ENCODE peak calls at places on chromosomes 2 and 18, in nine cellular contexts. One of them, this sample, is unnamed.

GRCh38 chr18:63292844-63293683 is 26.5 kb downstream of the BCL2 start:
- DNase-seq in AG08395: no peak
- DNase-seq in activated naive CD4-positive, alpha-beta T cell treated with anti-CD3 and anti-CD28 coated beads, Interleukin-2, amount 10 ng/mL, durations not matched to agents 7 days and 5 days: no peak
- DNase-seq in activated CD8-positive, alpha-beta memory T cell treated with anti-CD3 and anti-CD28 coated beads for 24 hours: no peak
- DNase-seq in NCI-H2081 treated with DMSO at 0.1 percent for 48 hours: no peak
- DNase-seq in ELF-1: no peak
- DNase-seq in AG04449: no peak
- DNase-seq in dermis blood vessel endothelial cell: no peak
- DNase-seq in IMR-90: no peak
- DNase-seq in this sample: no peak

GRCh38 chr2:66984864-66985263 is 412.3 kb upstream of the ETAA1 start:
- DNase-seq in AG04449: no peak
- DNase-seq in AG08395: no peak
- DNase-seq in activated naive CD4-positive, alpha-beta T cell treated with anti-CD3 and anti-CD28 coated beads, Interleukin-2, amount 10 ng/mL, durations not matched to agents 7 days and 5 days: no peak
- DNase-seq in activated CD8-positive, alpha-beta memory T cell treated with anti-CD3 and anti-CD28 coated beads for 24 hours: no peak
- DNase-seq in dermis blood vessel endothelial cell: no peak
- DNase-seq in IMR-90: peak
- DNase-seq in NCI-H2081 treated with DMSO at 0.1 percent for 48 hours: no peak
- DNase-seq in ELF-1: no peak
- DNase-seq in this sample: no peak

GRCh38 chr2:7190587-7191320 is 273.5 kb downstream of the RNF144A start:
- DNase-seq in AG08395: no peak
- DNase-seq in AG04449: no peak
- DNase-seq in ELF-1: peak
- DNase-seq in activated CD8-positive, alpha-beta memory T cell treated with anti-CD3 and anti-CD28 coated beads for 24 hours: no peak
- DNase-seq in dermis blood vessel endothelial cell: no peak
- DNase-seq in activated naive CD4-positive, alpha-beta T cell treated with anti-CD3 and anti-CD28 coated beads, Interleukin-2, amount 10 ng/mL, durations not matched to agents 7 days and 5 days: no peak
- DNase-seq in NCI-H2081 treated with DMSO at 0.1 percent for 48 hours: no peak
- DNase-seq in IMR-90: no peak
- DNase-seq in this sample: no peak

GRCh38 chr2:159124441-159124911 is 156.0 kb downstream of the TANC1 start:
- DNase-seq in dermis blood vessel endothelial cell: peak
- DNase-seq in IMR-90: peak
- DNase-seq in NCI-H2081 treated with DMSO at 0.1 percent for 48 hours: no peak
- DNase-seq in activated naive CD4-positive, alpha-beta T cell treated with anti-CD3 and anti-CD28 coated beads, Interleukin-2, amount 10 ng/mL, durations not matched to agents 7 days and 5 days: no peak
- DNase-seq in AG08395: peak
- DNase-seq in activated CD8-positive, alpha-beta memory T cell treated with anti-CD3 and anti-CD28 coated beads for 24 hours: no peak
- DNase-seq in ELF-1: peak
- DNase-seq in AG04449: no peak
- DNase-seq in this sample: no peak

GRCh38 chr2:26465266-26465925 is 12.5 kb downstream of the OTOF start:
- DNase-seq in AG04449: no peak
- DNase-seq in AG08395: no peak
- DNase-seq in activated naive CD4-positive, alpha-beta T cell treated with anti-CD3 and anti-CD28 coated beads, Interleukin-2, amount 10 ng/mL, durations not matched to agents 7 days and 5 days: no peak
- DNase-seq in activated CD8-positive, alpha-beta memory T cell treated with anti-CD3 and anti-CD28 coated beads for 24 hours: no peak
- DNase-seq in dermis blood vessel endothelial cell: no peak
- DNase-seq in ELF-1: no peak
- DNase-seq in IMR-90: no peak
- DNase-seq in NCI-H2081 treated with DMSO at 0.1 percent for 48 hours: no peak
- DNase-seq in this sample: no peak

GRCh38 chr2:71250945-71251344 is 24.0 kb upstream of the PAIP2B start:
- DNase-seq in NCI-H2081 treated with DMSO at 0.1 percent for 48 hours: no peak
- DNase-seq in AG08395: no peak
- DNase-seq in AG04449: no peak
- DNase-seq in IMR-90: no peak
- DNase-seq in ELF-1: peak
- DNase-seq in activated naive CD4-positive, alpha-beta T cell treated with anti-CD3 and anti-CD28 coated beads, Interleukin-2, amount 10 ng/mL, durations not matched to agents 7 days and 5 days: no peak
- DNase-seq in activated CD8-positive, alpha-beta memory T cell treated with anti-CD3 and anti-CD28 coated beads for 24 hours: no peak
- DNase-seq in dermis blood vessel endothelial cell: no peak
- DNase-seq in this sample: no peak

GRCh38 chr2:140659293-140659692 is 1471.5 kb downstream of the LRP1B start:
- DNase-seq in AG08395: no peak
- DNase-seq in AG04449: no peak
- DNase-seq in dermis blood vessel endothelial cell: no peak
- DNase-seq in NCI-H2081 treated with DMSO at 0.1 percent for 48 hours: no peak
- DNase-seq in ELF-1: no peak
- DNase-seq in activated CD8-positive, alpha-beta memory T cell treated with anti-CD3 and anti-CD28 coated beads for 24 hours: no peak
- DNase-seq in IMR-90: no peak
- DNase-seq in activated naive CD4-positive, alpha-beta T cell treated with anti-CD3 and anti-CD28 coated beads, Interleukin-2, amount 10 ng/mL, durations not matched to agents 7 days and 5 days: no peak
- DNase-seq in this sample: no peak

GRCh38 chr18:62979172-62979571 is 263.8 kb downstream of the PHLPP1 start:
- DNase-seq in IMR-90: peak
- DNase-seq in dermis blood vessel endothelial cell: no peak
- DNase-seq in AG08395: peak
- DNase-seq in activated naive CD4-positive, alpha-beta T cell treated with anti-CD3 and anti-CD28 coated beads, Interleukin-2, amount 10 ng/mL, durations not matched to agents 7 days and 5 days: no peak
- DNase-seq in NCI-H2081 treated with DMSO at 0.1 percent for 48 hours: peak
- DNase-seq in AG04449: peak
- DNase-seq in activated CD8-positive, alpha-beta memory T cell treated with anti-CD3 and anti-CD28 coated beads for 24 hours: no peak
- DNase-seq in ELF-1: no peak
- DNase-seq in this sample: no peak

GRCh38 chr2:152466041-152466440 is 131.1 kb downstream of the FMNL2 start:
- DNase-seq in activated naive CD4-positive, alpha-beta T cell treated with anti-CD3 and anti-CD28 coated beads, Interleukin-2, amount 10 ng/mL, durations not matched to agents 7 days and 5 days: no peak
- DNase-seq in dermis blood vessel endothelial cell: no peak
- DNase-seq in IMR-90: peak
- DNase-seq in AG08395: no peak
- DNase-seq in AG04449: no peak
- DNase-seq in NCI-H2081 treated with DMSO at 0.1 percent for 48 hours: no peak
- DNase-seq in activated CD8-positive, alpha-beta memory T cell treated with anti-CD3 and anti-CD28 coated beads for 24 hours: no peak
- DNase-seq in ELF-1: no peak
- DNase-seq in this sample: no peak

GRCh38 chr2:156430978-156431358 is 5.2 kb upstream of the GPD2 start:
- DNase-seq in AG04449: no peak
- DNase-seq in AG08395: peak
- DNase-seq in activated CD8-positive, alpha-beta memory T cell treated with anti-CD3 and anti-CD28 coated beads for 24 hours: no peak
- DNase-seq in dermis blood vessel endothelial cell: peak
- DNase-seq in NCI-H2081 treated with DMSO at 0.1 percent for 48 hours: no peak
- DNase-seq in IMR-90: peak
- DNase-seq in activated naive CD4-positive, alpha-beta T cell treated with anti-CD3 and anti-CD28 coated beads, Interleukin-2, amount 10 ng/mL, durations not matched to agents 7 days and 5 days: no peak
- DNase-seq in ELF-1: peak
- DNase-seq in this sample: no peak

GRCh38 chr2:46460991-46461715 is 18.2 kb upstream of the TMEM247 start:
- DNase-seq in activated naive CD4-positive, alpha-beta T cell treated with anti-CD3 and anti-CD28 coated beads, Interleukin-2, amount 10 ng/mL, durations not matched to agents 7 days and 5 days: peak
- DNase-seq in AG04449: no peak
- DNase-seq in AG08395: peak
- DNase-seq in IMR-90: peak
- DNase-seq in ELF-1: peak
- DNase-seq in dermis blood vessel endothelial cell: peak
- DNase-seq in NCI-H2081 treated with DMSO at 0.1 percent for 48 hours: no peak
- DNase-seq in activated CD8-positive, alpha-beta memory T cell treated with anti-CD3 and anti-CD28 coated beads for 24 hours: peak
- DNase-seq in this sample: peak

GRCh38 chr18:35610089-35610488 is 28.5 kb downstream of the GALNT1 start:
- DNase-seq in dermis blood vessel endothelial cell: no peak
- DNase-seq in AG04449: no peak
- DNase-seq in IMR-90: no peak
- DNase-seq in ELF-1: peak
- DNase-seq in activated naive CD4-positive, alpha-beta T cell treated with anti-CD3 and anti-CD28 coated beads, Interleukin-2, amount 10 ng/mL, durations not matched to agents 7 days and 5 days: no peak
- DNase-seq in AG08395: no peak
- DNase-seq in NCI-H2081 treated with DMSO at 0.1 percent for 48 hours: peak
- DNase-seq in activated CD8-positive, alpha-beta memory T cell treated with anti-CD3 and anti-CD28 coated beads for 24 hours: no peak
- DNase-seq in this sample: no peak

GRCh38 chr2:153595939-153596338 is 117.4 kb upstream of the RPRM start:
- DNase-seq in activated naive CD4-positive, alpha-beta T cell treated with anti-CD3 and anti-CD28 coated beads, Interleukin-2, amount 10 ng/mL, durations not matched to agents 7 days and 5 days: no peak
- DNase-seq in ELF-1: peak
- DNase-seq in NCI-H2081 treated with DMSO at 0.1 percent for 48 hours: peak
- DNase-seq in AG04449: no peak
- DNase-seq in dermis blood vessel endothelial cell: no peak
- DNase-seq in activated CD8-positive, alpha-beta memory T cell treated with anti-CD3 and anti-CD28 coated beads for 24 hours: no peak
- DNase-seq in AG08395: no peak
- DNase-seq in IMR-90: no peak
- DNase-seq in this sample: no peak

This sample was measured in T-cell.